ENCODE peak calls at places on chromosomes 4 and X, in five cellular contexts. Z is activated CD4-positive, alpha-beta T cell treated with anti-CD3 and anti-CD28 coated beads, Interleukin-2, amount 50 U/mL, for 48 hours; A is GM23248; M is stimulated activated CD4-positive, alpha-beta T cell treated with anti-CD3 and anti-CD28 coated beads, Interleukin-2, amount 100 ng/mL, for 24 hours; Q is stimulated activated CD8-positive, alpha-beta memory T cell treated with anti-CD3 and anti-CD28 coated beads, Interleukin-4, amount 100 ng/mL, for 4 hours. K is an unnamed sample.
A peak's percentile ranks its signal among the peaks of the same experiment; 100 is the strongest.

GRCh38 chr4:139300431-139301142 is 718 bp upstream of the NAA15 start:
- DNase-seq in A (peak; percentile 86), M (no peak), Z (no peak), Q (no peak), K (no peak)

GRCh38 chr4:33737721-33738120 is 2506.6 kb downstream of the ARAP2 start:
- DNase-seq in A (no peak), M (no peak), Q (no peak), Z (no peak), K (no peak)

GRCh38 chrX:153657161-153657560 is 10.2 kb downstream of the DUSP9 start:
- DNase-seq in A (no peak), Q (no peak), Z (no peak), M (no peak), K (no peak)

GRCh38 chr4:182914357-182914756 is 2.8 kb downstream of the DCTD start:
- DNase-seq in Z (no peak), Q (no peak), M (no peak), A (no peak), K (no peak)

GRCh38 chrX:129651756-129652564 is 2.8 kb downstream of the APLN start:
- DNase-seq in M (no peak), Q (no peak), Z (no peak), A (no peak), K (no peak)

GRCh38 chr4:1722551-1723071 is 1.3 kb downstream of the TACC3 start:
- DNase-seq in M (no peak), Z (no peak), A (no peak), Q (no peak), K (peak; percentile 40)

GRCh38 chrX:15418041-15418706 is 34.0 kb upstream of the VEGFD start:
- DNase-seq in Z (no peak), A (peak; percentile 65), Q (no peak), M (no peak), K (no peak)

GRCh38 chr4:56728512-56728911 is 47.4 kb upstream of the HOPX start:
- DNase-seq in Q (no peak), Z (no peak), A (peak; percentile 83), M (no peak), K (no peak)

GRCh38 chrX:9635805-9636204 is 129.8 kb downstream of the GPR143 start:
- DNase-seq in A (peak; percentile 19), Q (no peak), M (no peak), Z (no peak), K (no peak)

GRCh38 chrX:106363214-106363613 is 195.1 kb downstream of the PWWP3B start:
- DNase-seq in Z (no peak), M (no peak), Q (no peak), A (no peak), K (no peak)

GRCh38 chr4:87525636-87526035 is 3.5 kb downstream of the SPARCL1 start:
- DNase-seq in Z (no peak), A (no peak), M (no peak), Q (no peak), K (no peak)

GRCh38 chrX:65532016-65532415 is 2.6 kb downstream of the LAS1L start:
- DNase-seq in Q (no peak), A (no peak), Z (no peak), M (no peak), K (no peak)

GRCh38 chrX:38817004-38817703 is 15.9 kb downstream of the MID1IP1 start:
- DNase-seq in A (peak; percentile 24), Q (no peak), Z (no peak), M (no peak), K (no peak)

GRCh38 chr4:1472911-1473518 is 66.8 kb upstream of the NKX1-1 start:
- DNase-seq in M (no peak), Q (no peak), Z (no peak), A (no peak), K (no peak)

GRCh38 chr4:176433983-176434382 is 114.2 kb downstream of the SPCS3 start:
- DNase-seq in Q (no peak), Z (no peak), A (no peak), M (no peak), K (no peak)

GRCh38 chr4:53908661-53909078 is 155.7 kb downstream of the CHIC2 start:
- DNase-seq in M (no peak), Q (no peak), Z (no peak), A (peak; percentile 89), K (peak; percentile 32)

GRCh38 chrX:112968351-112969133 is 127.9 kb upstream of the AMOT start:
- DNase-seq in M (no peak), Z (no peak), Q (no peak), A (peak; percentile 13), K (no peak)

GRCh38 chr4:2792711-2793577 is at the start of gene SH3BP2:
- DNase-seq in M (peak; percentile 78), Q (peak; percentile 46), Z (peak; percentile 78), A (peak; percentile 88), K (peak; percentile 91)

GRCh38 chr4:154491731-154492249 is at the start of gene DCHS2:
- DNase-seq in M (peak; percentile 37), Q (no peak), A (peak; percentile 13), Z (peak; percentile 18), K (peak; percentile 53)

GRCh38 chr4:2931765-2932560 is 31.2 kb downstream of the NOP14 start:
- DNase-seq in Z (peak; percentile 59), Q (no peak), M (peak; percentile 62), A (no peak), K (peak; percentile 80)

GRCh38 chrX:27915617-27916016 is 65.6 kb downstream of the DCAF8L1 start:
- DNase-seq in Z (no peak), Q (no peak), A (no peak), M (no peak), K (no peak)

GRCh38 chr4:163548481-163549243 is 54.2 kb downstream of the TMA16 start:
- DNase-seq in M (no peak), Z (no peak), Q (no peak), A (peak; percentile 79), K (peak; percentile 50)

GRCh38 chrX:38754102-38754790 is 47.0 kb upstream of the MID1IP1 start:
- DNase-seq in A (peak; percentile 61), M (peak; percentile 26), Z (peak; percentile 20), Q (no peak), K (peak; percentile 13)

GRCh38 chr4:144709159-144709558 is 63.2 kb downstream of the HHIP start:
- DNase-seq in Z (no peak), A (peak; percentile 48), M (no peak), Q (no peak), K (no peak)

GRCh38 chr4:186196063-186196462 is 4.7 kb downstream of the CYP4V2 start:
- DNase-seq in A (no peak), M (no peak), Z (no peak), Q (no peak), K (no peak)

GRCh38 chr4:172514801-172515200 is 653.8 kb upstream of the GALNT7 start:
- DNase-seq in Z (no peak), A (no peak), Q (no peak), M (no peak), K (no peak)

GRCh38 chrX:125262836-125263235 is 56.8 kb upstream of the TEX13C start:
- DNase-seq in M (no peak), Q (no peak), Z (no peak), A (no peak), K (no peak)

GRCh38 chrX:133630362-133630761 is 215.1 kb upstream of the GPC4 start:
- DNase-seq in A (no peak), Q (no peak), M (no peak), Z (no peak), K (no peak)

GRCh38 chr4:76106442-76106841 is 31.9 kb downstream of the ART3 start:
- DNase-seq in A (no peak), M (no peak), Z (no peak), Q (no peak), K (no peak)

GRCh38 chr4:118282692-118283091 is 70.1 kb downstream of the PRSS12 start:
- DNase-seq in A (peak; percentile 87), M (peak; percentile 33), Z (peak; percentile 16), Q (no peak), K (no peak)

GRCh38 chr4:139564502-139564901 is 8.5 kb upstream of the SETD7 start:
- DNase-seq in M (no peak), Z (no peak), Q (no peak), A (no peak), K (no peak)

GRCh38 chr4:54189140-54189539 is 40.0 kb upstream of the PDGFRA start:
- DNase-seq in M (no peak), A (peak; percentile 4), Q (no peak), Z (no peak), K (no peak)

K was measured in GM13976.